ENCODE peak calls at places on chromosomes 16 and 17, in four cellular contexts. One of them, this sample, is unnamed.
A peak's percentile ranks its signal among the peaks of the same experiment; 100 is the strongest.

GRCh38 chr16:67833035-67833417 is 9.1 kb upstream of the THAP11 start:
- DNase-seq in esophagus squamous epithelium: no peak
- DNase-seq in NB4: peak; percentile 34
- DNase-seq in H1: no peak
- DNase-seq in this sample: no peak

GRCh38 chr16:15770512-15770911 is 86.3 kb downstream of the MYH11 start:
- DNase-seq in esophagus squamous epithelium: no peak
- DNase-seq in NB4: no peak
- DNase-seq in H1: no peak
- DNase-seq in this sample: no peak

GRCh38 chr16:2690852-2691251 is 8.5 kb downstream of the KCTD5 start:
- DNase-seq in esophagus squamous epithelium: no peak
- DNase-seq in NB4: no peak
- DNase-seq in H1: no peak
- DNase-seq in this sample: no peak

GRCh38 chr16:55732496-55732895 is 76.7 kb downstream of the SLC6A2 start:
- DNase-seq in esophagus squamous epithelium: no peak
- DNase-seq in NB4: no peak
- DNase-seq in H1: no peak
- DNase-seq in this sample: no peak

GRCh38 chr16:78183886-78184553 is 84.6 kb downstream of the WWOX start:
- DNase-seq in esophagus squamous epithelium: no peak
- DNase-seq in NB4: no peak
- DNase-seq in H1: no peak
- DNase-seq in this sample: no peak

GRCh38 chr17:62049299-62049698 is 15.8 kb downstream of the MED13 start:
- DNase-seq in esophagus squamous epithelium: no peak
- DNase-seq in NB4: no peak
- DNase-seq in H1: no peak
- DNase-seq in this sample: no peak

GRCh38 chr17:50039058-50039457 is 16.9 kb upstream of the ITGA3 start:
- DNase-seq in esophagus squamous epithelium: no peak
- DNase-seq in NB4: no peak
- DNase-seq in H1: no peak
- DNase-seq in this sample: peak; percentile 34

GRCh38 chr16:53773150-53773846 is 69.3 kb downstream of the FTO start:
- DNase-seq in esophagus squamous epithelium: no peak
- DNase-seq in NB4: peak; percentile 88
- DNase-seq in H1: no peak
- DNase-seq in this sample: no peak

GRCh38 chr17:81253358-81254131 is 14.4 kb downstream of the NDUFAF8 start:
- DNase-seq in esophagus squamous epithelium: no peak
- DNase-seq in NB4: peak; percentile 62
- DNase-seq in H1: no peak
- DNase-seq in this sample: no peak

GRCh38 chr16:71807905-71808592 is 585 bp downstream of the AP1G1 start:
- DNase-seq in esophagus squamous epithelium: no peak
- DNase-seq in NB4: peak; percentile 55
- DNase-seq in H1: no peak
- DNase-seq in this sample: no peak

GRCh38 chr17:69523252-69523861 is 108.9 kb downstream of the MAP2K6 start:
- DNase-seq in esophagus squamous epithelium: no peak
- DNase-seq in NB4: peak; percentile 44
- DNase-seq in H1: peak; percentile 21
- DNase-seq in this sample: no peak

GRCh38 chr17:57623620-57624019 is 121.5 kb downstream of the CCDC182 start:
- DNase-seq in esophagus squamous epithelium: no peak
- DNase-seq in NB4: no peak
- DNase-seq in H1: no peak
- DNase-seq in this sample: peak; percentile 75

GRCh38 chr16:76913046-76913445 is 277.9 kb upstream of the MON1B start:
- DNase-seq in esophagus squamous epithelium: no peak
- DNase-seq in NB4: no peak
- DNase-seq in H1: no peak
- DNase-seq in this sample: no peak

GRCh38 chr17:8123695-8124349 is at the start of gene HES7:
- DNase-seq in esophagus squamous epithelium: no peak
- DNase-seq in NB4: peak; percentile 14
- DNase-seq in H1: no peak
- DNase-seq in this sample: no peak

GRCh38 chr16:56732832-56733231 is 2.9 kb downstream of the NUP93 start:
- DNase-seq in esophagus squamous epithelium: no peak
- DNase-seq in NB4: no peak
- DNase-seq in H1: no peak
- DNase-seq in this sample: no peak

GRCh38 chr16:51376080-51376479 is 225.0 kb upstream of the SALL1 start:
- DNase-seq in esophagus squamous epithelium: no peak
- DNase-seq in NB4: no peak
- DNase-seq in H1: no peak
- DNase-seq in this sample: no peak

GRCh38 chr17:6508519-6509294 is 47.6 kb downstream of the PITPNM3 start:
- DNase-seq in esophagus squamous epithelium: no peak
- DNase-seq in NB4: no peak
- DNase-seq in H1: no peak
- DNase-seq in this sample: no peak

GRCh38 chr16:68073902-68074760 is 11.0 kb upstream of the NFATC3 start:
- DNase-seq in esophagus squamous epithelium: no peak
- DNase-seq in NB4: no peak
- DNase-seq in H1: no peak
- DNase-seq in this sample: no peak

GRCh38 chr17:7573324-7574080 is 5.9 kb upstream of the CD68 start:
- DNase-seq in esophagus squamous epithelium: peak; percentile 69
- DNase-seq in NB4: peak; percentile 94
- DNase-seq in H1: no peak
- DNase-seq in this sample: peak; percentile 97

GRCh38 chr16:29738514-29738913 is 7.3 kb downstream of the C16orf54 start:
- DNase-seq in esophagus squamous epithelium: no peak
- DNase-seq in NB4: peak; percentile 63
- DNase-seq in H1: no peak
- DNase-seq in this sample: peak; percentile 67

GRCh38 chr17:8892338-8892690 is 24.8 kb upstream of the PIK3R6 start:
- DNase-seq in esophagus squamous epithelium: no peak
- DNase-seq in NB4: no peak
- DNase-seq in H1: no peak
- DNase-seq in this sample: no peak

GRCh38 chr17:1645207-1646171 is at the start of gene SCARF1:
- DNase-seq in esophagus squamous epithelium: no peak
- DNase-seq in NB4: no peak
- DNase-seq in H1: no peak
- DNase-seq in this sample: peak; percentile 89

GRCh38 chr17:58586009-58586408 is 71.6 kb upstream of the MTMR4 start:
- DNase-seq in esophagus squamous epithelium: no peak
- DNase-seq in NB4: no peak
- DNase-seq in H1: no peak
- DNase-seq in this sample: no peak

GRCh38 chr17:38877130-38877851 is 7.4 kb downstream of the LASP1 start:
- DNase-seq in esophagus squamous epithelium: no peak
- DNase-seq in NB4: peak; percentile 57
- DNase-seq in H1: no peak
- DNase-seq in this sample: peak; percentile 90

GRCh38 chr16:77387810-77388209 is 47.0 kb downstream of the ADAMTS18 start:
- DNase-seq in esophagus squamous epithelium: no peak
- DNase-seq in NB4: no peak
- DNase-seq in H1: no peak
- DNase-seq in this sample: no peak

GRCh38 chr17:83083368-83084201 is 4.2 kb downstream of the METRNL start:
- DNase-seq in esophagus squamous epithelium: no peak
- DNase-seq in NB4: peak; percentile 75
- DNase-seq in H1: peak; percentile 56
- DNase-seq in this sample: no peak

GRCh38 chr16:74830646-74831045 is 56.0 kb upstream of the FA2H start:
- DNase-seq in esophagus squamous epithelium: no peak
- DNase-seq in NB4: no peak
- DNase-seq in H1: no peak
- DNase-seq in this sample: no peak

GRCh38 chr17:57501016-57501415 is 244.1 kb downstream of the CCDC182 start:
- DNase-seq in esophagus squamous epithelium: no peak
- DNase-seq in NB4: no peak
- DNase-seq in H1: no peak
- DNase-seq in this sample: peak; percentile 57

GRCh38 chr16:21101631-21102420 is 48.8 kb downstream of the DNAH3 start:
- DNase-seq in esophagus squamous epithelium: no peak
- DNase-seq in NB4: peak; percentile 42
- DNase-seq in H1: no peak
- DNase-seq in this sample: no peak

GRCh38 chr16:13909872-13910303 is 10.1 kb upstream of the ERCC4 start:
- DNase-seq in esophagus squamous epithelium: no peak
- DNase-seq in NB4: no peak
- DNase-seq in H1: no peak
- DNase-seq in this sample: no peak

GRCh38 chr16:17371014-17371296 is 99.8 kb downstream of the XYLT1 start:
- DNase-seq in esophagus squamous epithelium: no peak
- DNase-seq in NB4: no peak
- DNase-seq in H1: no peak
- DNase-seq in this sample: no peak

GRCh38 chr16:66084306-66084705 is 282.2 kb upstream of the CDH5 start:
- DNase-seq in esophagus squamous epithelium: no peak
- DNase-seq in NB4: no peak
- DNase-seq in H1: no peak
- DNase-seq in this sample: no peak

GRCh38 chr16:88023366-88023765 is 72.1 kb downstream of the BANP start:
- DNase-seq in esophagus squamous epithelium: no peak
- DNase-seq in NB4: no peak
- DNase-seq in H1: no peak
- DNase-seq in this sample: no peak

GRCh38 chr16:84024854-84025253 is 17.7 kb downstream of the SLC38A8 start:
- DNase-seq in esophagus squamous epithelium: no peak
- DNase-seq in NB4: no peak
- DNase-seq in H1: no peak
- DNase-seq in this sample: no peak

GRCh38 chr17:43769859-43770258 is 8.9 kb downstream of the DUSP3 start:
- DNase-seq in esophagus squamous epithelium: no peak
- DNase-seq in NB4: no peak
- DNase-seq in H1: no peak
- DNase-seq in this sample: peak; percentile 33

GRCh38 chr17:77882481-77883212 is 75.9 kb upstream of the TNRC6C start:
- DNase-seq in esophagus squamous epithelium: no peak
- DNase-seq in NB4: peak; percentile 86
- DNase-seq in H1: no peak
- DNase-seq in this sample: peak; percentile 94

GRCh38 chr17:47895856-47896671 is at the start of gene SP2:
- DNase-seq in esophagus squamous epithelium: peak; percentile 98
- DNase-seq in NB4: peak; percentile 100
- DNase-seq in H1: peak; percentile 100
- DNase-seq in this sample: peak; percentile 97

GRCh38 chr17:47896672-47897490 is 845 bp downstream of the SP2 start:
- DNase-seq in esophagus squamous epithelium: no peak
- DNase-seq in NB4: no peak
- DNase-seq in H1: no peak
- DNase-seq in this sample: no peak

GRCh38 chr17:47894498-47895253 is 1.4 kb upstream of the SP2 start:
- DNase-seq in esophagus squamous epithelium: no peak
- DNase-seq in NB4: no peak
- DNase-seq in H1: no peak
- DNase-seq in this sample: no peak

GRCh38 chr17:47897561-47897960 is 1.5 kb downstream of the SP2 start:
- DNase-seq in esophagus squamous epithelium: no peak
- DNase-seq in NB4: no peak
- DNase-seq in H1: no peak
- DNase-seq in this sample: no peak

GRCh38 chr17:47895254-47895855 is 681 bp upstream of the SP2 start:
- DNase-seq in esophagus squamous epithelium: no peak
- DNase-seq in NB4: peak; percentile 42
- DNase-seq in H1: no peak
- DNase-seq in this sample: peak; percentile 93
- TF ChIP-seq CTCF in esophagus squamous epithelium: no peak
- TF ChIP-seq CTCF in NB4: no peak
- TF ChIP-seq CTCF in H1: no peak
- TF ChIP-seq CTCF in this sample: no peak

DNA sequence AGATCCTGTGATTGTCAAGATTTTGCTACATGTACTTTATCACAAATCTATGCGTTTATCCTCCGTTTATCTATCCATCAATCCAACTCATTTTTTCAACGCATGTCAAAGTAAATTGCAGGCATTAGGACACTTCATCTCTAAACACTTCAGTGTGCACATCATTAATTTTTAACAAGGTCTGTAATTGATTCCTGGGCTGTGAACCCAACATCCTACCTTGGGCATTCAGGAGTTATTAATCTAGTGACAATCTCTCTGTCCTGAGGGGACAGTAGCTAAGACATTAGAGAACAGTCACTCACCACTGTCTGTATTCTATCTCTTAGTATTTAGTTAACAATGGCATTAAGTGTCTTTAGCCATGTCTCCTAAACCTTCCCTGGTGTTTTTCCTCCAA is 264.7 kb downstream of the SOX9 start:
- DNase-seq in esophagus squamous epithelium: no peak
- DNase-seq in NB4: no peak
- DNase-seq in H1: no peak
- DNase-seq in this sample: no peak
- H3K4me3 ChIP-seq in esophagus squamous epithelium: no peak overlapping the region
- H3K4me3 ChIP-seq in NB4: no peak overlapping the region
- H3K4me3 ChIP-seq in H1: no peak overlapping the region
- H3K4me3 ChIP-seq in this sample: no peak overlapping the region

GRCh38 chr17:11997147-11997971 is at the start of gene ZNF18:
- DNase-seq in esophagus squamous epithelium: peak; percentile 70
- DNase-seq in NB4: peak; percentile 97
- DNase-seq in H1: peak; percentile 82
- DNase-seq in this sample: peak; percentile 99
- TF ChIP-seq CTCF in esophagus squamous epithelium: no peak
- TF ChIP-seq CTCF in NB4: no peak
- TF ChIP-seq CTCF in H1: no peak
- TF ChIP-seq CTCF in this sample: no peak

DNA sequence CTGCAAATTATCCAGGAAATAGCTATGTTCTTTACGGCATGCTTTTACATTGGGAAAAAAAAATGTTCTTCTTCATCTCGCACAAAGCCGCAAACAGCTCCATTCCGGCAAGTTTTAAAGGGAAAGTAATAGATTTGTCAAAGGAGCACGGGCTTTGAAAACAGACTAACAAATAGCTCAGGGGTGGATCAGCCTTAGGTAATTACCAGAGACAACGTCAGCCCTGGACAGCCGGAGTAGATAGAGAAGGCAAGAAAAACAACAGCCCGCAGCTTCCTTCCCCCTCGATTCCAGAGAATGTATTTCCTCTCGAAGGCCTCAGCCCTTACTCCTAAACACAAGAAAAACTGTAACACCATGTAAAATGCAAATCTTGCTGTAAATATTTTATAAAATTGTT is 222.5 kb downstream of the C16orf78 start:
- DNase-seq in esophagus squamous epithelium: no peak
- DNase-seq in NB4: no peak
- DNase-seq in H1: no peak
- DNase-seq in this sample: no peak
- H3K4me3 ChIP-seq in esophagus squamous epithelium: no peak overlapping the region
- H3K4me3 ChIP-seq in NB4: no peak overlapping the region
- H3K4me3 ChIP-seq in H1: no peak overlapping the region
- H3K4me3 ChIP-seq in this sample: no peak overlapping the region